ENCODE peak calls at places on chromosome 7, in seven cellular contexts. B is IMR-90, W is transverse colon, C is breast epithelium, H is Peyer's patch, F is GM12878, S is heart left ventricle. M is an unnamed sample.

GRCh38 chr7:41869091-41869490 is 166.2 kb upstream of the INHBA start:
- DNase-seq in H (no peak), F (no peak), C (no peak), W (no peak), B (peak), S (no peak), M (no peak)

GRCh38 chr7:38102486-38102885 is 75.6 kb upstream of the STARD3NL start:
- DNase-seq in F (no peak), H (no peak), C (no peak), W (no peak), S (no peak), B (peak), M (no peak)

GRCh38 chr7:83655951-83656556 is 7.1 kb upstream of the SEMA3E start:
- DNase-seq in S (no peak), H (no peak), F (peak), B (peak), W (peak), C (no peak), M (peak)

GRCh38 chr7:34138483-34138882 is 233.1 kb downstream of the BMPER start:
- DNase-seq in C (no peak), F (no peak), S (no peak), W (no peak), B (no peak), H (no peak), M (no peak)

GRCh38 chr7:121366852-121367431 is 29.2 kb downstream of the FAM3C start:
- DNase-seq in C (no peak), F (no peak), H (no peak), S (no peak), B (peak), W (no peak), M (no peak)

GRCh38 chr7:13952921-13953320 is 36.5 kb downstream of the ETV1 start:
- DNase-seq in H (no peak), B (no peak), S (no peak), W (no peak), C (no peak), F (no peak), M (no peak)

GRCh38 chr7:7335215-7335614 is 152.9 kb downstream of the C1GALT1 start:
- DNase-seq in W (no peak), S (no peak), B (no peak), C (no peak), F (no peak), H (no peak), M (no peak)

GRCh38 chr7:116582806-116583444 is 58.1 kb downstream of the CAV1 start:
- DNase-seq in C (no peak), S (peak), W (no peak), H (no peak), B (peak), F (no peak), M (no peak)

GRCh38 chr7:28714452-28715120 is 243.5 kb downstream of the TRIL start:
- DNase-seq in F (no peak), W (no peak), B (no peak), C (no peak), S (no peak), H (no peak), M (no peak)

GRCh38 chr7:46285856-46286255 is 364.8 kb upstream of the IGFBP3 start:
- DNase-seq in F (no peak), C (no peak), H (no peak), W (no peak), S (no peak), B (peak), M (no peak)

GRCh38 chr7:92916751-92917369 is 80.5 kb upstream of the CDK6 start:
- DNase-seq in B (peak), C (no peak), H (no peak), S (no peak), W (no peak), F (no peak), M (no peak)

GRCh38 chr7:38273286-38273995 is at the start of gene TARP:
- DNase-seq in C (no peak), B (no peak), W (no peak), H (no peak), F (no peak), S (no peak), M (no peak)

GRCh38 chr7:142098004-142098403 is 13.5 kb upstream of the MGAM2 start:
- DNase-seq in H (no peak), C (no peak), S (no peak), B (no peak), F (no peak), W (no peak), M (no peak)

GRCh38 chr7:137930616-137931015 is 71.3 kb downstream of the CREB3L2 start:
- DNase-seq in B (peak), S (no peak), W (no peak), H (no peak), F (no peak), C (no peak), M (no peak)

GRCh38 chr7:36726806-36727503 is 2.7 kb upstream of the AOAH start:
- DNase-seq in H (no peak), W (no peak), C (no peak), B (no peak), S (no peak), F (no peak), M (no peak)

GRCh38 chr7:158649279-158649678 is 55.3 kb downstream of the NCAPG2 start:
- DNase-seq in H (no peak), C (no peak), B (peak), S (no peak), W (no peak), F (no peak), M (no peak)

GRCh38 chr7:16421333-16422099 is at the start of gene CRPPA:
- DNase-seq in F (no peak), W (peak), B (peak), S (peak), H (peak), C (no peak), M (peak)

GRCh38 chr7:2431260-2431867 is 28.0 kb downstream of the CHST12 start:
- DNase-seq in S (no peak), H (no peak), B (no peak), W (no peak), F (no peak), C (no peak), M (no peak)

GRCh38 chr7:67593807-67594206 is 597.2 kb downstream of the TYW1 start:
- DNase-seq in H (no peak), C (no peak), B (no peak), S (no peak), W (no peak), F (no peak), M (no peak)

GRCh38 chr7:151423226-151423625 is 13.4 kb upstream of the WDR86 start:
- DNase-seq in C (no peak), F (no peak), H (no peak), S (no peak), W (no peak), B (no peak), M (no peak)

GRCh38 chr7:30543815-30544525 is 39.3 kb upstream of the GGCT start:
- DNase-seq in B (no peak), H (no peak), S (no peak), W (no peak), C (no peak), F (no peak), M (no peak)

GRCh38 chr7:158403013-158403821 is 184.4 kb downstream of the PTPRN2 start:
- DNase-seq in F (no peak), H (peak), C (no peak), B (no peak), W (peak), S (no peak), M (peak)

GRCh38 chr7:138138244-138138643 is 62.0 kb downstream of the AKR1D1 start:
- DNase-seq in F (no peak), S (no peak), W (no peak), B (no peak), H (no peak), C (no peak), M (no peak)

GRCh38 chr7:137453356-137453755 is 109.8 kb upstream of the PTN start:
- DNase-seq in B (no peak), W (no peak), H (no peak), F (no peak), S (no peak), C (no peak), M (no peak)

GRCh38 chr7:55133630-55134392 is 115.0 kb downstream of the EGFR start:
- DNase-seq in C (no peak), W (no peak), F (no peak), S (peak), H (no peak), B (peak), M (no peak)

GRCh38 chr7:28483868-28484267 is 71.5 kb downstream of the CREB5 start:
- DNase-seq in W (no peak), F (no peak), C (no peak), S (no peak), H (no peak), B (peak), M (no peak)

GRCh38 chr7:44508328-44508990 is 18.0 kb upstream of the NUDCD3 start:
- DNase-seq in W (no peak), F (no peak), B (no peak), C (no peak), H (no peak), S (no peak), M (no peak)

GRCh38 chr7:133570321-133570720 is 317.4 kb downstream of the EXOC4 start:
- DNase-seq in F (no peak), S (no peak), B (peak), W (no peak), H (no peak), C (no peak), M (no peak)

GRCh38 chr7:141742229-141742628 is 4.1 kb downstream of the SSBP1 start:
- DNase-seq in F (no peak), H (no peak), C (no peak), B (peak), W (no peak), S (no peak), M (no peak)

GRCh38 chr7:2037301-2037804 is 195.4 kb downstream of the MAD1L1 start:
- DNase-seq in F (no peak), H (peak), C (no peak), W (no peak), S (no peak), B (peak), M (no peak)

GRCh38 chr7:146319625-146320024 is 203.0 kb downstream of the CNTNAP2 start:
- DNase-seq in S (no peak), W (no peak), C (no peak), H (no peak), F (no peak), B (no peak), M (no peak)

DNA sequence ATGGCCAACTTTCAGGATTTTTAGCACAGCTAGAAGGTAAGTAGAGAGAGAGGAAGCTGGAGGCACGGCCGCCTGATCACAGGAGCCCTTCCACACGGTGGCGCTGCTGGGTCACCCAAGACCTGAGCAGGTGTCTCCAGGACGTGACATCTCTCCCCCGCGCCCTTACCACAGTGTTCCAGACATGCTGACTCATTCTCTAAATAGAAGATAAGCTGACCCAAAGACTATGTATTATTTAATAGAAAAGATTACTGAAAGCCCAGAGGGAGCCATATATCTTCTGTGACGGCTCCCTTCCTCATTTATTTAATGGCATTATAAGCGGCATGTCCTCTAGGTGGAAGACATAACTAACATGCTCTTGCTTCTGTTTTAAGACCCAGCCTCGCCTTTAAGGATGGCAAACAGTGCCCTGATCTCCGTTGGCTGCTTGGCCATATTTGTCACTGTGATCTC is 26.0 kb upstream of the MALSU1 start:
- DNase-seq in B (peak), F (peak), S (peak), W (peak), C (peak), H (peak), M (peak)
- TF ChIP-seq POLR2A in B (no peak), F (peak), S (no peak), W (no peak), C (no peak), H (no peak), M (no peak)

DNA sequence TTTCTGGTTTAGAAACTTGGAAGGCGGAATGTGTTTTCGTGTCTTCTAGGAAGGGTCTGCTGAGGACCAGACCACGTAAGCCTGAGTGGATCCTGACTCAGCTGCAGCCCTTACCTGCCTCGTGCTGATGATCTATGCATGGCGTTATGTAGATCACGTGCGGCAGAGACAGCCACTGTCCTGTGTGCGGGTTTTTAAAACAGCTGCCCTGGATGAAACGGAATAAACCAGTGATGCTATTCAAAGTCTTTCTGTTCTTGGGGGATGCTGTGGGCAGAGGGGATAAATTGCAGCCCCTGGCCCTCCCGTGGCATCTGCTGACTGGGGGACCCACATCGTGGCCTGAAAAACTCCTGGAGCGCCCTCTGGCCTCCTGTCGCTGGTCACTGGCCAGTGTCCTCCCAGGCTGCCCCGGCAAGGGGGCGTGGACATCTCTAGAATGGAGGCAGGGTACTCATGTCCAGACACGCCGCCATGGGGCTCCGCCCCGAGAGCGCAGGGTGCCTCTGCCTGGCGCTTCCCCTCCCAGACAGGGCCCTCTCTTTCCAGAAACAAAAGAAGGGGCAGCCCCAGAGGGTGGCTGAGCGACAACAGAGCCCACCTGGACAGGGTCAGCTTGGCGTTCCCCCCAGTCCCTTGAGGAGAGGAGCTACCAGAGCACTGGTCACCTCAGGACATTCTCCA is 13.2 kb downstream of the ALKBH4 start:
- DNase-seq in S (no peak), W (no peak), B (no peak), F (no peak), C (no peak), H (no peak), M (no peak)
- TF ChIP-seq CTCF in S (no peak), W (no peak), B (no peak), F (no peak), C (no peak), H (no peak), M (no peak)

GRCh38 chr7:150337179-150337578 is 4.2 kb downstream of the RARRES2 start:
- DNase-seq in S (no peak), H (no peak), W (peak), C (no peak), B (no peak), F (no peak), M (no peak)
- H3K27ac ChIP-seq in S (no peak), H (no peak), W (peak), C (peak), B (no peak), F (no peak), M (no peak)

DNA sequence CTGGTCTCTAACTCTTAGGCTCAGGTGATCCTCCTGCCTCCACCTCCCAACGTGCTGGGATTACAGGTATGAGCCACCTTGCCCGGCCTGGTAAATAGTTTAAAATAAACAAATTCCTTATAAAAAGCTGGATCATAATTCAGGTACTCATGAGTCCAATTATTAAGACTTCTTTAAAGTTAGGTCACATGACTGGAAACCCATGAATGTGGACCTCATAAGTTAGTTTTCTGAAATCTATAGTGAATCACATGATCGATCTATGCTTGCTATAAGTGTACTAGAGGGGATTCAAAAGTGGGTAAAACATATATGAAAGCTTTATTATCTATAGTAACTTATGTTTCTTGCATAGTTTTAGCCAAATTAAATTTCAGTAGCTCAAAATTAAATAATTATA is 14.3 kb downstream of the NT5C3A start:
- DNase-seq in S (no peak), W (no peak), C (no peak), H (no peak), B (no peak), F (no peak), M (no peak)
- TF ChIP-seq POLR2A in S (no peak), W (no peak), C (no peak), H (no peak), B (no peak), F (no peak), M (no peak)

DNA sequence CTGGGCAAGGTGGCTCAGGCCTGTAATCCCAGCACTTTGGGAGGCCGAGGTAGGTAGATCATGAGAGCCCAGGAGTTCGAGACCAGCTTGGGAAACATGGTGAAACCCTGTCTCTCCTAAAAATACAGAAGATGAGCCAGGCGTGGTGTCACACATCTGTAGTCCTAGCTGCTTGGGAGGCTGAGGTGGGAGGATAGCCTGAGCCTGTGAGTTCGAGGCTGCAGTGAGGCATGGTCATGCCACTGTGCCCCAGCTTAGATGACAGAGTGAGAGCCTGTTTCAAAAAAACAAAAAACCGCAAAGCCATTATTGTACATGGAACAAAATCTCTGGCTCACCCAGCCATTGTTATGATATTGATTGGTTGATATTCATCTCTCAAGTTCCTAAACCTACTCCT is 53.7 kb downstream of the KMT2E start:
- DNase-seq in B (no peak), S (no peak), H (no peak), F (no peak), W (no peak), C (no peak), M (no peak)
- TF ChIP-seq CTCF in B (no peak), S (no peak), H (no peak), F (no peak), W (no peak), C (no peak), M (no peak)

GRCh38 chr7:135708041-135708440 is 19.9 kb downstream of the SLC13A4 start:
- DNase-seq in F (no peak), H (no peak), C (no peak), B (no peak), W (no peak), S (no peak), M (no peak)

GRCh38 chr7:135706858-135707569 is 21.0 kb downstream of the SLC13A4 start:
- DNase-seq in C (no peak), H (no peak), B (peak), W (no peak), F (no peak), S (no peak), M (no peak)

GRCh38 chr7:135709508-135709907 is 18.5 kb downstream of the SLC13A4 start:
- DNase-seq in W (no peak), F (no peak), S (no peak), H (no peak), C (no peak), B (no peak), M (no peak)

GRCh38 chr7:135706038-135706742 is 21.8 kb downstream of the SLC13A4 start:
- DNase-seq in H (no peak), F (no peak), C (no peak), S (no peak), B (no peak), W (no peak), M (no peak)

DNA sequence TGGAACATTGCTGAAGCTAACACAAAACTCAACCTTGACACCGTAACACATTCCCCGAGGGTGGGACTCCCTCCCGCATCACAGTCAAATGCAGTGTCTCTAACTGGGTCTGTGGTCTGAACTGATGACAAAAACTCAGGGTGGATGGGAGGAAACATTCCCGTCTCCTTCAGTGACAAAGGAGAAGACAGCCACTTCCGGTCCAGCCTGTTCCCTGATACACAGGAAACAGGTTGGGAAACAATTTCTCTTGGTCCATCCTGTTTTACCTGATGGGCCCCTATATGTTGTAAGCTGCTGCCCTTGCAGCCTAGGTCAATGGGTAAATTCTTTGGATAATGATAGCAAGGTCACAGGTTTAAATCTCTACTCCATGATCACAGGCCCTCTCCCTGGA is 20.4 kb downstream of the SLC13A4 start:
- DNase-seq in B (no peak), H (no peak), C (no peak), S (no peak), W (no peak), F (no peak), M (no peak)
- H3K27ac ChIP-seq in B (peak), H (no peak), C (no peak), S (no peak), W (no peak), F (no peak), M (no peak)

GRCh38 chr7:78296689-78297371 is 498.3 kb downstream of the PHTF2 start:
- DNase-seq in H (no peak), S (no peak), F (no peak), B (no peak), C (no peak), W (peak), M (no peak)
- TF ChIP-seq POLR2A in H (no peak), S (no peak), F (no peak), B (no peak), C (no peak), W (no peak), M (no peak)

GRCh38 chr7:42932861-42933591 is 850 bp downstream of the MRPL32 start:
- DNase-seq in C (no peak), H (no peak), F (no peak), B (peak), S (peak), W (no peak), M (no peak)

GRCh38 chr7:42929449-42929848 is 2.5 kb downstream of the PSMA2 start:
- DNase-seq in H (no peak), B (no peak), W (no peak), F (no peak), S (no peak), C (no peak), M (no peak)

GRCh38 chr7:42930889-42931288 is 1.1 kb downstream of the PSMA2 start:
- DNase-seq in C (no peak), F (no peak), S (no peak), W (no peak), B (peak), H (no peak), M (no peak)

GRCh38 chr7:42931447-42931833 is 534 bp downstream of the PSMA2 start:
- DNase-seq in C (no peak), F (no peak), B (peak), H (no peak), S (no peak), W (no peak), M (no peak)

GRCh38 chr7:42931834-42932651 is at the start of the genes MRPL32 and PSMA2:
- DNase-seq in S (peak), B (peak), W (peak), H (peak), C (peak), F (peak), M (peak)
- TF ChIP-seq CTCF in S (no peak), B (no peak), W (no peak), H (no peak), C (no peak), F (no peak), M (no peak)

GRCh38 chr7:972670-973309 is 2.6 kb downstream of the COX19 start:
- DNase-seq in F (no peak), W (no peak), S (no peak), C (no peak), B (no peak), H (no peak), M (no peak)
- H3K27ac ChIP-seq in F (no peak), W (no peak), S (no peak), C (no peak), B (no peak), H (no peak), M (no peak)